ENCODE peak calls at places on chromosomes 2 and 18, in ten cellular contexts. Q is GM13977; Y is transverse colon; J is GM19239; F is stimulated activated CD8-positive, alpha-beta memory T cell treated with anti-CD3 and anti-CD28 coated beads, Interleukin-12 subunit alpha, Interleukin-12 subunit beta, amount 100 ng/mL, for 4 hours; B is kidney tubule cell; W is activated CD4-positive, alpha-beta T cell treated with anti-CD3 and anti-CD28 coated beads for 36 hours; I is nucleus accumbens; D is AG04450; Z is hypothalamus. M is an unnamed sample.

GRCh38 chr2:58157754-58158153 is 83.4 kb downstream of the FANCL start:
- DNase-seq in D (no peak), B (no peak), F (no peak), Y (no peak), W (no peak), J (no peak), Q (no peak), Z (no peak), I (no peak), M (no peak)

GRCh38 chr18:13003466-13003896 is 12.3 kb downstream of the CEP192 start:
- DNase-seq in Q (no peak), W (peak), D (peak), B (peak), I (no peak), F (no peak), Y (no peak), Z (no peak), J (no peak), M (peak)

GRCh38 chr2:28252308-28252707 is 140.3 kb upstream of the FOSL2 start:
- DNase-seq in D (no peak), Z (no peak), B (no peak), F (no peak), W (peak), I (no peak), Q (peak), Y (no peak), J (peak), M (no peak)

GRCh38 chr2:9536504-9536903 is 19.1 kb downstream of the ADAM17 start:
- DNase-seq in B (no peak), Q (no peak), J (no peak), D (no peak), I (no peak), F (no peak), W (no peak), Z (no peak), Y (no peak), M (no peak)

GRCh38 chr2:112494839-112495238 is 12.9 kb downstream of the TTL start:
- DNase-seq in D (no peak), W (no peak), B (no peak), Z (no peak), F (no peak), Q (no peak), I (no peak), J (no peak), Y (no peak), M (no peak)

GRCh38 chr2:126658316-126658909 is 2.5 kb downstream of the GYPC start:
- DNase-seq in W (no peak), F (no peak), J (no peak), I (no peak), B (no peak), Q (no peak), Z (no peak), Y (no peak), D (no peak), M (no peak)

GRCh38 chr2:221228214-221228769 is 343.8 kb downstream of the EPHA4 start:
- DNase-seq in J (no peak), W (no peak), D (no peak), I (no peak), F (no peak), Z (no peak), B (no peak), Q (no peak), Y (no peak), M (no peak)

GRCh38 chr2:229686122-229686919 is 28.0 kb downstream of the DNER start:
- DNase-seq in B (no peak), D (no peak), F (no peak), Y (no peak), Z (no peak), I (no peak), J (no peak), W (no peak), Q (no peak), M (no peak)

GRCh38 chr18:79519751-79520472 is 124.2 kb downstream of the NFATC1 start:
- DNase-seq in Q (no peak), B (no peak), Y (no peak), J (no peak), W (peak), I (no peak), Z (no peak), D (no peak), F (no peak), M (no peak)

GRCh38 chr2:204611764-204612163 is 66.5 kb downstream of the PARD3B start:
- DNase-seq in I (no peak), Y (no peak), Q (no peak), F (no peak), W (no peak), J (no peak), D (no peak), Z (no peak), B (no peak), M (no peak)

GRCh38 chr2:128590309-128591021 is 271.8 kb upstream of the HS6ST1 start:
- DNase-seq in F (no peak), Y (no peak), W (no peak), B (no peak), J (no peak), D (no peak), Q (no peak), I (no peak), Z (no peak), M (no peak)

GRCh38 chr2:43219383-43220228 is 6.8 kb downstream of the ZFP36L2 start:
- DNase-seq in I (peak), Y (peak), J (peak), F (peak), W (peak), Q (peak), Z (peak), D (no peak), B (peak), M (no peak)

GRCh38 chr2:222903234-222904220 is 42.7 kb downstream of the ACSL3 start:
- DNase-seq in J (peak), Z (no peak), I (no peak), B (peak), Q (peak), Y (peak), F (no peak), W (peak), D (no peak), M (no peak)

GRCh38 chr2:230757476-230757875 is 44.8 kb downstream of the CAB39 start:
- DNase-seq in D (no peak), J (no peak), Y (no peak), I (no peak), F (no peak), B (peak), W (no peak), Z (no peak), Q (no peak), M (no peak)

GRCh38 chr2:6787376-6787775 is 78.3 kb downstream of the CMPK2 start:
- DNase-seq in I (no peak), Y (no peak), W (no peak), D (no peak), Q (no peak), F (no peak), J (no peak), B (peak), Z (no peak), M (no peak)

GRCh38 chr18:76131738-76132137 is 363.3 kb downstream of the ZNF516 start:
- DNase-seq in F (no peak), B (peak), W (peak), Z (no peak), I (no peak), Y (no peak), J (no peak), Q (no peak), D (no peak), M (no peak)

GRCh38 chr2:218708086-218708485 is 2.5 kb upstream of the TTLL4 start:
- DNase-seq in Y (no peak), Z (no peak), B (no peak), W (no peak), D (no peak), F (no peak), J (peak), Q (peak), I (no peak), M (no peak)

GRCh38 chr2:236787885-236788284 is 218.3 kb downstream of the ACKR3 start:
- DNase-seq in Q (no peak), D (no peak), W (no peak), Y (no peak), B (no peak), J (no peak), I (no peak), Z (no peak), F (no peak), M (no peak)

GRCh38 chr2:168515502-168515901 is 59.4 kb downstream of the CERS6 start:
- DNase-seq in F (no peak), Q (no peak), I (no peak), Y (no peak), W (no peak), J (no peak), D (peak), Z (no peak), B (peak), M (peak)

GRCh38 chr2:181810823-181811695 is 80.5 kb upstream of the ITPRID2 start:
- DNase-seq in F (no peak), J (no peak), B (peak), I (no peak), Q (no peak), D (peak), Z (no peak), Y (peak), W (no peak), M (peak)

GRCh38 chr2:239735131-239735828 is 289.9 kb downstream of the NDUFA10 start:
- DNase-seq in W (no peak), Y (no peak), D (no peak), Q (no peak), F (no peak), B (no peak), J (no peak), I (peak), Z (no peak), M (no peak)

GRCh38 chr2:204108301-204108700 is 171.7 kb downstream of the ICOS start:
- DNase-seq in J (peak), D (no peak), I (no peak), W (peak), Z (no peak), F (no peak), Q (peak), Y (no peak), B (peak), M (no peak)

GRCh38 chr2:215773728-215774127 is 239.6 kb downstream of the MREG start:
- DNase-seq in D (peak), I (no peak), B (peak), F (no peak), W (peak), Y (no peak), J (no peak), Q (no peak), Z (no peak), M (peak)

GRCh38 chr2:111698743-111699554 is 185.0 kb downstream of the ANAPC1 start:
- DNase-seq in I (no peak), B (peak), Q (no peak), Y (peak), F (peak), Z (no peak), J (no peak), W (peak), D (peak), M (peak)